ENCODE peak calls at places on chromosomes 3 and 15, in nine cellular contexts. V is effector CD4-positive, alpha-beta T cell; M is AG04450; F is thoracic aorta; Y is coronary artery; R is anterior cingulate cortex; N is A549; J is fibroblast of the conjunctiva; E is NCI-H1092 treated with DMSO at 0.1 percent for 48 hours. K is an unnamed sample.

GRCh38 chr15:60179786-60180391 is 175.8 kb downstream of the FOXB1 start:
- DNase-seq in V (peak; percentile 10), M (peak; percentile 18), F (no peak), Y (no peak), R (no peak), N (peak; percentile 60), J (peak; percentile 43), E (peak; percentile 10), K (peak; percentile 49)

GRCh38 chr15:29784413-29784812 is 37.9 kb downstream of the TJP1 start:
- DNase-seq in V (no peak), M (no peak), F (no peak), Y (no peak), R (no peak), N (no peak), J (no peak), E (no peak), K (no peak)

GRCh38 chr3:113677745-113678144 is 18.7 kb downstream of the USF3 start:
- DNase-seq in V (no peak), M (no peak), F (no peak), Y (no peak), R (no peak), N (no peak), J (no peak), E (no peak), K (no peak)

GRCh38 chr3:198080521-198081384 is 120.7 kb downstream of the LMLN start:
- DNase-seq in V (peak; percentile 56), M (peak; percentile 13), F (no peak), Y (peak; percentile 75), R (peak; percentile 26), N (peak; percentile 57), J (peak; percentile 24), E (peak; percentile 32), K (peak; percentile 74)

GRCh38 chr3:174540081-174540480 is 319.1 kb upstream of the NAALADL2 start:
- DNase-seq in V (no peak), M (no peak), F (no peak), Y (no peak), R (no peak), N (no peak), J (no peak), E (peak; percentile 87), K (no peak)

GRCh38 chr3:137081711-137082110 is 123.9 kb downstream of the IL20RB start:
- DNase-seq in V (no peak), M (no peak), F (no peak), Y (no peak), R (no peak), N (no peak), J (no peak), E (no peak), K (no peak)

GRCh38 chr15:47514251-47514652 is 203.1 kb upstream of the SEMA6D start:
- DNase-seq in V (no peak), M (no peak), F (no peak), Y (no peak), R (no peak), N (no peak), J (peak; percentile 23), E (no peak), K (no peak)

GRCh38 chr3:132145833-132146232 is 111.0 kb upstream of the CPNE4 start:
- DNase-seq in V (no peak), M (no peak), F (no peak), Y (no peak), R (no peak), N (peak; percentile 36), J (peak; percentile 20), E (no peak), K (no peak)

GRCh38 chr3:101848754-101849713 is at the start of gene NFKBIZ:
- DNase-seq in V (peak; percentile 87), M (peak; percentile 71), F (peak; percentile 87), Y (peak; percentile 99), R (peak; percentile 82), N (peak; percentile 92), J (peak; percentile 90), E (peak; percentile 57), K (peak; percentile 93)

GRCh38 chr3:100522125-100522524 is 29.7 kb downstream of the TMEM45A start:
- DNase-seq in V (no peak), M (no peak), F (no peak), Y (no peak), R (no peak), N (no peak), J (no peak), E (no peak), K (no peak)

GRCh38 chr15:97114900-97115763 is 784.6 kb downstream of the NR2F2 start:
- DNase-seq in V (no peak), M (no peak), F (no peak), Y (no peak), R (no peak), N (no peak), J (no peak), E (no peak), K (no peak)

GRCh38 chr3:63880653-63881052 is 17.0 kb downstream of the ATXN7 start:
- DNase-seq in V (no peak), M (no peak), F (no peak), Y (no peak), R (no peak), N (no peak), J (no peak), E (no peak), K (no peak)

GRCh38 chr3:24843955-24844354 is 349.3 kb upstream of the THRB start:
- DNase-seq in V (no peak), M (no peak), F (no peak), Y (no peak), R (no peak), N (no peak), J (no peak), E (no peak), K (no peak)

GRCh38 chr3:37543692-37544091 is 318.0 kb upstream of the CTDSPL start:
- DNase-seq in V (no peak), M (no peak), F (no peak), Y (no peak), R (no peak), N (no peak), J (no peak), E (no peak), K (no peak)

GRCh38 chr3:172629470-172629869 is 81.4 kb downstream of the NCEH1 start:
- DNase-seq in V (no peak), M (no peak), F (no peak), Y (no peak), R (no peak), N (no peak), J (no peak), E (no peak), K (no peak)

GRCh38 chr3:14125193-14126016 is 553 bp downstream of the TMEM43 start:
- DNase-seq in V (peak; percentile 48), M (peak; percentile 74), F (no peak), Y (peak; percentile 91), R (no peak), N (peak; percentile 83), J (peak; percentile 97), E (peak; percentile 80), K (peak; percentile 60)

GRCh38 chr15:98845138-98845884 is 162.3 kb downstream of the PGPEP1L start:
- DNase-seq in V (no peak), M (no peak), F (no peak), Y (no peak), R (no peak), N (peak; percentile 42), J (no peak), E (no peak), K (peak; percentile 37)

GRCh38 chr3:42066516-42067181 is 24.5 kb upstream of the TRAK1 start:
- DNase-seq in V (no peak), M (no peak), F (no peak), Y (no peak), R (no peak), N (no peak), J (peak; percentile 54), E (peak; percentile 4), K (no peak)

GRCh38 chr3:49453621-49454315 is 16.3 kb upstream of the DAG1 start:
- DNase-seq in V (no peak), M (no peak), F (no peak), Y (no peak), R (no peak), N (no peak), J (no peak), E (no peak), K (no peak)

GRCh38 chr15:68618339-68619302 is 39.8 kb downstream of the CORO2B start:
- DNase-seq in V (no peak), M (no peak), F (no peak), Y (no peak), R (no peak), N (no peak), J (no peak), E (peak; percentile 69), K (peak; percentile 54)

GRCh38 chr3:66276705-66277274 is 56.0 kb downstream of the SLC25A26 start:
- DNase-seq in V (peak; percentile 59), M (peak; percentile 65), F (peak; percentile 31), Y (no peak), R (no peak), N (peak; percentile 62), J (peak; percentile 72), E (peak; percentile 44), K (peak; percentile 79)

GRCh38 chr3:31275583-31275982 is 257.1 kb upstream of the STT3B start:
- DNase-seq in V (no peak), M (no peak), F (no peak), Y (no peak), R (no peak), N (no peak), J (no peak), E (no peak), K (no peak)

GRCh38 chr15:63483521-63484371 is 20.6 kb upstream of the USP3 start:
- DNase-seq in V (no peak), M (no peak), F (no peak), Y (no peak), R (no peak), N (peak; percentile 70), J (no peak), E (no peak), K (no peak)

GRCh38 chr3:123078101-123078500 is 11.3 kb downstream of the PDIA5 start:
- DNase-seq in V (no peak), M (no peak), F (no peak), Y (no peak), R (no peak), N (no peak), J (no peak), E (no peak), K (peak; percentile 80)

GRCh38 chr15:67997996-67998395 is 56.1 kb upstream of the PIAS1 start:
- DNase-seq in V (no peak), M (no peak), F (no peak), Y (no peak), R (no peak), N (peak; percentile 78), J (no peak), E (no peak), K (no peak)

GRCh38 chr3:99499235-99499798 is 139.1 kb upstream of the COL8A1 start:
- DNase-seq in V (no peak), M (no peak), F (no peak), Y (no peak), R (no peak), N (peak; percentile 37), J (peak; percentile 55), E (no peak), K (peak; percentile 60)

GRCh38 chr3:40908612-40909011 is 290.7 kb upstream of the CTNNB1 start:
- DNase-seq in V (no peak), M (no peak), F (no peak), Y (peak; percentile 26), R (no peak), N (no peak), J (no peak), E (no peak), K (no peak)

GRCh38 chr15:98562361-98562791 is 86.0 kb upstream of the IGF1R start:
- DNase-seq in V (no peak), M (no peak), F (no peak), Y (no peak), R (no peak), N (no peak), J (no peak), E (no peak), K (no peak)

GRCh38 chr15:85324202-85324601 is 56.2 kb upstream of the AKAP13 start:
- DNase-seq in V (no peak), M (no peak), F (no peak), Y (no peak), R (no peak), N (no peak), J (no peak), E (no peak), K (no peak)

GRCh38 chr15:72585659-72586058 is 68.8 kb upstream of the GOLGA6B start:
- DNase-seq in V (no peak), M (no peak), F (no peak), Y (no peak), R (no peak), N (peak; percentile 54), J (peak; percentile 17), E (no peak), K (no peak)

GRCh38 chr3:152268501-152269422 is at the start of gene MBNL1:
- DNase-seq in V (peak; percentile 73), M (peak; percentile 27), F (peak; percentile 43), Y (peak; percentile 91), R (peak; percentile 80), N (peak; percentile 88), J (peak; percentile 82), E (peak; percentile 87), K (peak; percentile 90)

K was measured in testis.